ENCODE peak calls at places on chromosomes 7 and 10, in four cellular contexts. R is BJ, C is SK-N-SH, L is mucosa of descending colon. T is an unnamed sample.

GRCh38 chr10:117860823-117861222 is 185.9 kb downstream of the RAB11FIP2 start:
- DNase-seq in R (no peak), L (no peak), C (peak), T (no peak)

GRCh38 chr10:48331436-48331835 is 25.0 kb downstream of the MAPK8 start:
- DNase-seq in R (no peak), C (no peak), L (no peak), T (no peak)

GRCh38 chr7:117202511-117202910 is 120.3 kb downstream of the WNT2 start:
- DNase-seq in L (no peak), R (no peak), C (no peak), T (no peak)

GRCh38 chr10:48579251-48579960 is 25.5 kb downstream of the ARHGAP22 start:
- DNase-seq in L (no peak), C (peak), R (no peak), T (peak)

GRCh38 chr7:103075337-103075918 is 488 bp downstream of the ARMC10 start:
- DNase-seq in L (peak), C (peak), R (no peak), T (no peak)

GRCh38 chr10:90318659-90319058 is 539.2 kb downstream of the HTR7 start:
- DNase-seq in C (no peak), R (no peak), L (no peak), T (no peak)

GRCh38 chr10:100370976-100371706 is 24.1 kb downstream of the SCD start:
- DNase-seq in L (peak), C (no peak), R (no peak), T (peak)

GRCh38 chr7:114631249-114631822 is 216.7 kb downstream of the FOXP2 start:
- DNase-seq in L (no peak), C (no peak), R (no peak), T (no peak)

DNA sequence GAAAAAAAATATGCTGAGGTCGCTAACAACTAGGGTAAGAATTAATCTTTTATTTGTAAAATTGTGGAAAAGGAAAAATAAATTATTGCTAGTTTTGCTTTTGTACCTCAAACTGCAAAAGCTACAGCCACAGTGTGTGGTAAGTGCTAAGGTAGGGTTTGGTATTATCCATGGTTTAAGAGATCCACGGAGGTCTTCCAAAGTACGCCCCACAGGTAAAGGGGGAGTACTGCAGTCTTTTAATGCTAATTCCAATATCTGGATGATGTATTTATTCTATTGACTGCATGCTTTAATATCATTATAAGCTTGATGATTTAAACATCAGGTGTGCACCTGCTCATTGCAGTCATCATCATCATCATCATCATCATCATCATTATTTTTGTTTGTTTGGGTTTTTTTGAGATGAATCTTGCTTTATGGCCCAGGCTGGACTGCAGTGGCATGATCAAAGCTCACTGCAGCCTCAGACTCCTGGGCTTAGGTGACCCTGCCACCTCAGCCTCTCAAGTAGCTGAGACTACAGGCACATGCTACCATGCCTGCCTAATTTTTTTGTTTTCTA is 38.4 kb upstream of the BMS1 start:
- DNase-seq in R (no peak), L (no peak), C (no peak), T (no peak)
- TF ChIP-seq CTCF in R (no peak), L (no peak), C (peak), T (no peak)

DNA sequence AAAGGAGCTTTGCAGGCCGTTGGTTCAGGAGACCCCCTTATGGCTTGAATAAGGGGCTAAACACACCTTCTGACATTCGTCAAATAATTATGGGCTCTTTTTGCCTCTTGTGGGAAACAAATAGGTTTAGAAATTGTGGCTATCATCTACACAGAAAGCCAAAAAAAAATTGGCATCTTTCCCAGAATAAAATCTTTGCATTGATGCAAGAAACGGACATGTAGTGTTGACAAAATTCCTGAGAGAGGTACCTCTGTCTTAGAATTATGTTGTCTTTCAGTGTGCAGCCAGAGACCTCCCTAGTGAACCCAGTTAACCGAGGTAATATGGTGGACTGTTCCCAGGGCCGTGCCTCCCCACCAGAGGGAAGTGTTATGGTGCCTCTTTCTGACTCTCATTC is 283.9 kb downstream of the SDHAF3 start:
- DNase-seq in C (no peak), L (no peak), R (no peak), T (no peak)
- TF ChIP-seq CTCF in C (no peak), L (no peak), R (no peak), T (no peak)

DNA sequence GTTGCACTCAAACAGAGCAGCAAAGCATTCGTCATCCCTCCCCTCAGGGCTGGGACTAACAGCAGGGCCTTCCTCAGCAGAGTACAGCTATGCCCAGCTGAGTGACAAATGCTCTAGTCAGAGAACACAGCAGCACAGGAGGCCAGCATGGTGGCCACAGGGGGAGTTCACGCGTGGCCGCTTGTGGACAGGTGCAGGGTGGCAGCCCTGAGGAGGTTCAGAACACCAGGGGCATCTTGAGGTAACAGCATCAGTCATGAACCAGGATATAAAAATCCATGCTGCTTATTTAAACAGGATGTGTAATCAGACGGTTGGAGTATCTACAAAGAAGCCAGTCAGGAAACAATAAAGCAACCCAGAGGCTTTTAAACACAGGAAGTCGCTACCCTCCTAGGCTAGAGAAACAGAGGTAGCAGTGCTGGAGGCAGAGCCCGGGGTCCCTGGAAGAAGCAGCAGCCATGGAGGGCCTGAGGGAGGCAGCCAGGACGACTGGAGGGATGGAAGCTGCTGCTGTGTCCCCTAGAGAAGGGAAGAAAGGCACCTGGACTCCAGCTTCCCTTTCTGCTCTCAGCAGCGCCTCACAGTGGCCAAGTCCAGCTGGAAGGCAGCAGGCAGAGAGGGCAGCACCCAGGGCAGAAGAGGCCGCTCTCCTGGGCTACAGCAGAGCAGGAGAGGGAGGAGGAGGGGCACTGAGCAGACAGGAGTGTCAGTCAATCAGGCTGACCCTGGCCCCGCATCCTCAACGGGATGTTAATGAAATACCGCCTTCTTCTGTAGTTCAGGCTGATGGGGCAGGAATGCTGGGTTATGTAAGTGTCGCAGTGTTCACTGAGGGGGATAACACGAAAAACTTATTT is 70.8 kb upstream of the UCN3 start:
- DNase-seq in C (peak), R (no peak), L (peak), T (no peak)
- TF ChIP-seq CTCF in C (peak), R (peak), L (peak), T (peak)

DNA sequence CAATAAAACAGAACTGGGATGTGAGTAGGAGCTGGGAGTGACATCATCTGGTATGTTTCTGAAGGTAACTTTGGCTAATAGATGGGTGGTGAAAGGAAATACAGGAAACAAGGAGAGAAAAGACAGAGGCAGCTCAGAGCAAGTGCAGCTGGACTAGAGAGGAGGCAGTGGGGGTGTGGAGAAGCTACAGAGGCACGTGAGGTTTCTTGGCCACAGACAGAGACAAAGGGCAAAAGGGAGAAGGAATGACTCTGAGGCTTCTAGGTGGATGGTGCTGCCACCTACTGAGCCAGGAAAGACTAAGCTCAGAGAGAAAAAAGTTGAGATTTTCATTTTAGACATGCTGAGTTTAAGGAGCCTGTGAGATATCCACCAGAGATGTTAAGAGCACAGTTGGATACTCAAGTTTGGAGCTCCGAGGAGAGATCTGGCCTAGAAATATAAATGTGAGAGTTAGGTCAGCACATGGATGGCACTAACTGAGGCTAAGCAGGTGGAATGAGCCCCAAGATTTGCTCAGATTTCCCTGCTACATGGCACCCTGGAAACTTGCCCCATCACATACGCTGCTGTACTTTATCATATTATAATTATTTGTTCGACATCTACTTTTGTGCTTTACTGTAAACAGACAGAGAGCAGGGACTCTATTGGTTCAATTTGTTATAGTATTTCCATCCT is 293.0 kb upstream of the IMMP2L start:
- DNase-seq in C (peak), R (no peak), L (no peak), T (peak)
- TF ChIP-seq CTCF in C (peak), R (peak), L (peak), T (peak)

GRCh38 chr7:106309352-106309751 is 24.6 kb upstream of the NAMPT start:
- DNase-seq in C (no peak), R (no peak), L (no peak), T (no peak)
- TF ChIP-seq CTCF in C (no peak), R (no peak), L (no peak), T (no peak)

GRCh38 chr7:72127136-72127535 is 285.0 kb downstream of the CALN1 start:
- DNase-seq in R (no peak), C (no peak), L (no peak), T (no peak)
- TF ChIP-seq CTCF in R (no peak), C (no peak), L (no peak), T (no peak)

GRCh38 chr10:86137561-86137960 is 229.0 kb downstream of the GRID1 start:
- DNase-seq in L (no peak), C (no peak), R (no peak), T (no peak)

GRCh38 chr10:86135191-86135590 is 231.4 kb downstream of the GRID1 start:
- DNase-seq in L (no peak), C (no peak), R (no peak), T (no peak)

GRCh38 chr10:86138551-86139065 is 228.0 kb downstream of the GRID1 start:
- DNase-seq in C (no peak), L (no peak), R (no peak), T (no peak)

GRCh38 chr10:86141896-86142295 is 224.7 kb downstream of the GRID1 start:
- DNase-seq in L (no peak), C (no peak), R (no peak), T (no peak)

GRCh38 chr10:86139066-86139657 is 227.4 kb downstream of the GRID1 start:
- DNase-seq in R (no peak), C (no peak), L (no peak), T (no peak)
- TF ChIP-seq CTCF in R (peak), C (peak), L (no peak), T (peak)

GRCh38 chr7:45985902-45986301 is 64.8 kb upstream of the IGFBP3 start:
- DNase-seq in C (no peak), R (no peak), L (no peak), T (peak)

GRCh38 chr7:45983720-45984032 is 62.6 kb upstream of the IGFBP3 start:
- DNase-seq in R (no peak), C (no peak), L (no peak), T (no peak)

GRCh38 chr7:45986355-45987298 is 65.6 kb upstream of the IGFBP3 start:
- DNase-seq in R (no peak), L (no peak), C (no peak), T (no peak)

GRCh38 chr7:45982912-45983719 is 62.0 kb upstream of the IGFBP3 start:
- DNase-seq in L (no peak), R (no peak), C (peak), T (no peak)

DNA sequence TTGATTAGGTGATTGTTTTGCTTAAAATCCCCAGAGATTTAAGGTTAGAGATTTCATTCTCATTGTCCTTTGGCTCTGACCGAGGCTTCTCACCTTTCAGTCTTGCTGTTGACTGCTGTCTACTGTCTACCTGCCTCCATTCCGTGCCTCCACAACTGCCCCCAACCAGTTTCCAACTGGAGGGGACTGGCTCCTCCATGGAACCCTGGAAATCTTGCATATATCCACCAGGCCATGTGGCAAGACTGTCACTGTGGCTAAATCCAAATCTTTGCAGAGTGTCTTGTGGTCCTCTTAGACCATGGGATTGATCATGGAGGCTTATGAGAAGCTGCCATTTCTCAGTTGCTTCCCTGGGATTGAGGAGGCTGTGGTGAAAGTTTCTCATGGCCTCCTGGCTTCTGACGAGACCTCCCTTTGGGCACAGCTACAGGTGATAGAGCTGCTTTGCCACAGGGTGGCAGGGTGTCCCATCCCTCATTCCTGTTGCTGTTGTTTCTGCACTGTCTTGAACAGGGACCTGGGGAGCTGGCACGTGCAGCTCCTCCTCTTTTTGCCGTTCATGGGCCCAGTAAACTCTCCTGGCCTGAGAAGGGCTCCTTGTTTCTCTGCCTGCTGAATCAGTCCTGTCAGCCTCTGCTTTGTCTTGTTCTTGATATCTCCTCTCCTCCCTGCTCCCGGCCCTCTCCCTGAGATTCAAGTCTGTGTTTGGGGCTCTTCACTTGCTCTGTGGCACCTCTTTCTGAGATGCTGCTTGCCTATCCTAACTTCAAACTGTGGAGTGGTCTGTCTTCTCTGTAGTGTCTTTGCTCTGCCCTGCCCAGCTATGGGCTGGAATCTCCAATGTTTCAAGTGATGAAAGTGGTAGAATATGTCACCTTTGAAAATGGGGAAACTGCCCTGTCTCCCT is 63.6 kb upstream of the IGFBP3 start:
- DNase-seq in C (no peak), L (no peak), R (no peak), T (no peak)
- TF ChIP-seq CTCF in C (no peak), L (no peak), R (no peak), T (no peak)

DNA sequence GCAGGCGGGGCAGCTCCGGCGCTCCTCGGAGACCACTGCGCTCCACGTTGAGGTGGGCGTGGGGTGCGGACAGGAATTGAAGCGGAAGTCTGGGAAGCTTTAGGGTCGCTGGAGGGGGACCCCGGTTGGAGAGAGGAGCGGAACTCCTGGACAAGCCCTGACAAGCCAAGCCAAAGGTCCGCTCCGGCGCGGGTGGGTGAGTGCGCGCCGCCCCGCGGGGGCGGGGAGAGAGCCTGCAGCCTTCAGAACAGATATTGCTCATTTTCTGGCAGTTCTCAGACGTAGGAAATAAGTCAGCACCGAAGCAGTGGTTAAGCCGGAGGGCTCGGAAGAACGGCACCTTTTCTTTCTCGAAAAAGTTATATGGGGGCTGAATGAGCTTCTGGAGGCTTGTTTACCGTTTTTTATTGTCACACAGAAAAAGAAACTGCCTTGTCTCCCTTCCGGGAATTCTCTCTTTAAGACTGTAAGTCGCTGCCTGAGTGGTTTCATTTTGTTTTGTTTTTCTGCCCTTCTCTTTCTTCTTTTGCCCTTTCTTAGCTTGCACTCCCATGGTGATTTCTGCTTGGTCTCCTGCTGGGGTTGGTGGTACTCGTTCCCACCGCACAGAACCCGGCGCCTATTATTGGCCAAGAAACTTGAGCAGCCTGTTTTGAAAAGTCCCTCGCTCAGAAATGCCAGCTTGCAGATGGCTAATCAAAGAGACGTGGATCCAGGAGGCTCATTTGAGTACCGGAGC is 732 bp downstream of the FAS start:
- DNase-seq in L (peak), C (peak), R (no peak), T (no peak)
- TF ChIP-seq CTCF in L (no peak), C (no peak), R (peak), T (no peak)

GRCh38 chr7:84455788-84456187 is 261.2 kb upstream of the SEMA3A start:
- DNase-seq in R (no peak), L (no peak), C (no peak), T (no peak)

GRCh38 chr7:84452618-84453017 is 258.0 kb upstream of the SEMA3A start:
- DNase-seq in L (no peak), R (no peak), C (no peak), T (no peak)

GRCh38 chr7:84450802-84451201 is 256.2 kb upstream of the SEMA3A start:
- DNase-seq in C (no peak), L (no peak), R (no peak), T (no peak)

GRCh38 chr7:84454174-84454959 is 259.8 kb upstream of the SEMA3A start:
- DNase-seq in C (no peak), L (no peak), R (no peak), T (no peak)
- TF ChIP-seq CTCF in C (peak), L (no peak), R (no peak), T (no peak)